ENCODE peak calls at places on chromosome 5, in nine cellular contexts. Y is iris pigment epithelial cell; Z is adrenal gland; X is C1 segment of cervical spinal cord; B is stimulated activated naive CD8-positive, alpha-beta T cell treated with anti-CD3 and anti-CD28 coated beads, Interleukin-15, Interleukin-2, amounts not matched to agents 100 U/mL and 50 U/mL, for 24 hours; L is T-cell; N is left lobe of liver; C is left cardiac atrium; A is amniotic stem cell. P is an unnamed sample.

GRCh38 chr5:470961-471749 is 28.2 kb downstream of the EXOC3 start:
- DNase-seq in C (peak), Z (no peak), L (no peak), X (no peak), N (no peak), A (no peak), Y (no peak), B (no peak), P (no peak)

GRCh38 chr5:133274597-133274935 is 222.8 kb downstream of the HSPA4 start:
- DNase-seq in B (no peak), A (no peak), X (no peak), Z (no peak), N (no peak), C (no peak), Y (no peak), L (no peak), P (no peak)

GRCh38 chr5:157564149-157564711 is 11.3 kb downstream of the ADAM19 start:
- DNase-seq in Y (peak), A (no peak), X (no peak), C (peak), Z (no peak), L (no peak), N (peak), B (no peak), P (no peak)

GRCh38 chr5:52674815-52675545 is 112.7 kb upstream of the ITGA1 start:
- DNase-seq in A (peak), B (no peak), X (no peak), N (no peak), Z (no peak), C (no peak), L (no peak), Y (peak), P (no peak)

GRCh38 chr5:126182901-126183695 is 240.1 kb upstream of the GRAMD2B start:
- DNase-seq in L (no peak), Z (no peak), A (no peak), X (peak), C (peak), B (no peak), N (no peak), Y (no peak), P (no peak)

GRCh38 chr5:180640765-180641565 is 8.4 kb downstream of the FLT4 start:
- DNase-seq in N (peak), Z (no peak), Y (no peak), C (peak), B (no peak), X (no peak), A (no peak), L (no peak), P (peak)

GRCh38 chr5:132677191-132677590 is 3.4 kb downstream of the IL4 start:
- DNase-seq in B (no peak), N (no peak), L (no peak), X (peak), A (peak), Y (peak), C (no peak), Z (peak), P (no peak)

GRCh38 chr5:53874409-53874808 is 314.0 kb downstream of the NDUFS4 start:
- DNase-seq in X (no peak), Y (peak), N (peak), A (no peak), L (no peak), Z (no peak), C (no peak), B (no peak), P (peak)

GRCh38 chr5:79954620-79955019 is 36.4 kb downstream of the MTX3 start:
- DNase-seq in Y (peak), A (no peak), N (no peak), X (no peak), Z (no peak), C (no peak), B (no peak), L (no peak), P (no peak)

GRCh38 chr5:134462761-134463160 is 51.1 kb upstream of the CDKN2AIPNL start:
- DNase-seq in B (no peak), X (no peak), Z (no peak), C (no peak), Y (no peak), A (no peak), L (no peak), N (peak), P (no peak)

GRCh38 chr5:132444061-132444460 is 46.5 kb downstream of the IRF1 start:
- DNase-seq in B (no peak), L (no peak), N (no peak), C (no peak), X (no peak), Y (no peak), A (no peak), Z (no peak), P (no peak)

GRCh38 chr5:169116961-169117461 is 183.9 kb downstream of the SLIT3 start:
- DNase-seq in Z (no peak), X (no peak), Y (no peak), B (no peak), L (no peak), A (no peak), C (no peak), N (no peak), P (peak)

GRCh38 chr5:67243349-67243748 is 46.8 kb upstream of the CD180 start:
- DNase-seq in Y (no peak), A (no peak), N (no peak), X (no peak), B (no peak), Z (no peak), L (no peak), C (no peak), P (no peak)

GRCh38 chr5:55289808-55290207 is 17.7 kb downstream of the DHX29 start:
- DNase-seq in A (no peak), Y (no peak), X (no peak), C (no peak), N (no peak), Z (no peak), L (no peak), B (no peak), P (no peak)

GRCh38 chr5:172620506-172620905 is 20.6 kb upstream of the NEURL1B start:
- DNase-seq in Y (no peak), N (no peak), L (no peak), A (no peak), C (no peak), Z (no peak), X (no peak), B (no peak), P (no peak)

GRCh38 chr5:133130387-133131118 is 78.7 kb downstream of the HSPA4 start:
- DNase-seq in X (no peak), Y (no peak), B (no peak), L (no peak), C (no peak), N (no peak), Z (no peak), A (no peak), P (no peak)

GRCh38 chr5:123298335-123299010 is 124.7 kb downstream of the CEP120 start:
- DNase-seq in B (no peak), Z (no peak), Y (no peak), N (no peak), L (no peak), C (no peak), X (no peak), A (no peak), P (no peak)

GRCh38 chr5:138844812-138845513 is 30.2 kb downstream of the LRRTM2 start:
- DNase-seq in B (no peak), N (no peak), Y (peak), C (no peak), A (peak), L (no peak), Z (no peak), X (no peak), P (no peak)

GRCh38 chr5:133458435-133458834 is 153.9 kb downstream of the FSTL4 start:
- DNase-seq in X (no peak), L (no peak), A (no peak), Z (no peak), B (no peak), N (peak), C (no peak), Y (no peak), P (no peak)

GRCh38 chr5:142015781-142016533 is 3.1 kb upstream of the GNPDA1 start:
- DNase-seq in L (peak), B (peak), Y (peak), X (no peak), C (no peak), A (peak), N (no peak), Z (no peak), P (no peak)

GRCh38 chr5:127216143-127216542 is 74.5 kb upstream of the MEGF10 start:
- DNase-seq in L (no peak), N (no peak), C (no peak), Z (no peak), A (no peak), X (no peak), B (no peak), Y (no peak), P (no peak)

GRCh38 chr5:59542841-59543825 is 350.4 kb downstream of the PDE4D start:
- DNase-seq in N (peak), A (no peak), Z (peak), L (no peak), B (no peak), C (peak), X (peak), Y (peak), P (no peak)

GRCh38 chr5:10337107-10337506 is 16.4 kb upstream of the MARCHF6 start:
- DNase-seq in A (no peak), X (no peak), C (no peak), N (no peak), B (no peak), Y (no peak), L (no peak), Z (no peak), P (no peak)

GRCh38 chr5:98631311-98632054 is 142.0 kb upstream of the RGMB start:
- DNase-seq in C (no peak), A (peak), Z (no peak), N (no peak), L (no peak), B (no peak), X (no peak), Y (peak), P (no peak)

GRCh38 chr5:74916831-74917710 is 50.9 kb upstream of the FAM169A start:
- DNase-seq in B (no peak), A (no peak), Y (peak), N (no peak), Z (no peak), L (no peak), C (no peak), X (no peak), P (no peak)

GRCh38 chr5:82217917-82218316 is 60.2 kb downstream of the RPS23 start:
- DNase-seq in N (no peak), Y (no peak), C (no peak), A (no peak), L (no peak), Z (no peak), X (no peak), B (no peak), P (no peak)

GRCh38 chr5:153456993-153457392 is 33.5 kb upstream of the GRIA1 start:
- DNase-seq in X (no peak), Y (no peak), L (no peak), Z (no peak), N (no peak), C (no peak), B (no peak), A (no peak), P (no peak)

GRCh38 chr5:174300941-174301761 is 255.6 kb downstream of the NSG2 start:
- DNase-seq in C (no peak), B (no peak), N (no peak), L (no peak), Z (peak), A (no peak), Y (no peak), X (no peak), P (peak)

GRCh38 chr5:149437369-149438040 is 58.4 kb upstream of the IL17B start:
- DNase-seq in Y (no peak), N (no peak), B (no peak), Z (no peak), L (no peak), A (no peak), X (no peak), C (no peak), P (no peak)

GRCh38 chr5:1315709-1316587 is 21.1 kb upstream of the TERT start:
- DNase-seq in C (no peak), L (peak), Y (no peak), A (no peak), Z (no peak), B (peak), N (peak), X (no peak), P (no peak)

GRCh38 chr5:93578179-93578812 is 2.7 kb downstream of the NR2F1-AS1 start:
- DNase-seq in N (no peak), A (no peak), X (no peak), B (no peak), L (no peak), C (no peak), Z (no peak), Y (peak), P (no peak)

GRCh38 chr5:120368923-120369715 is 95.0 kb upstream of the PRR16 start:
- DNase-seq in N (peak), Y (no peak), Z (no peak), B (no peak), A (no peak), X (no peak), C (no peak), L (no peak), P (no peak)

GRCh38 chr5:93715776-93716175 is 25.6 kb downstream of the POU5F2 start:
- DNase-seq in X (no peak), A (no peak), C (no peak), Z (no peak), Y (no peak), L (no peak), N (no peak), B (no peak), P (no peak)

GRCh38 chr5:74201334-74202081 is 439.0 kb downstream of the ENC1 start:
- DNase-seq in L (no peak), Y (peak), B (no peak), A (no peak), C (peak), N (no peak), Z (peak), X (peak), P (no peak)

P was measured in H1.